ENCODE peak calls at places on chromosomes 4 and X, in eight cellular contexts. One of them, this sample, is unnamed.

GRCh38 chr4:183600189-183600685 is 58.7 kb downstream of the RWDD4 start:
- DNase-seq in CD8-positive, alpha-beta memory T cell: no peak
- DNase-seq in RWPE1: no peak
- DNase-seq in left lung: no peak
- DNase-seq in neural progenitor cell: peak
- DNase-seq in upper lobe of right lung: no peak
- DNase-seq in CD8-positive, alpha-beta T cell: no peak
- DNase-seq in cardiac muscle cell: no peak
- DNase-seq in this sample: no peak

GRCh38 chr4:57148831-57149230 is 38.6 kb upstream of the IGFBP7 start:
- DNase-seq in left lung: no peak
- DNase-seq in neural progenitor cell: no peak
- DNase-seq in CD8-positive, alpha-beta T cell: no peak
- DNase-seq in upper lobe of right lung: no peak
- DNase-seq in CD8-positive, alpha-beta memory T cell: no peak
- DNase-seq in RWPE1: peak
- DNase-seq in cardiac muscle cell: no peak
- DNase-seq in this sample: no peak

GRCh38 chr4:7402526-7402925 is 32.2 kb downstream of the PSAPL1 start:
- DNase-seq in upper lobe of right lung: no peak
- DNase-seq in cardiac muscle cell: no peak
- DNase-seq in left lung: peak
- DNase-seq in neural progenitor cell: no peak
- DNase-seq in CD8-positive, alpha-beta memory T cell: no peak
- DNase-seq in RWPE1: peak
- DNase-seq in CD8-positive, alpha-beta T cell: no peak
- DNase-seq in this sample: no peak

GRCh38 chr4:184647391-184648101 is 1.7 kb downstream of the CASP3 start:
- DNase-seq in CD8-positive, alpha-beta memory T cell: no peak
- DNase-seq in RWPE1: no peak
- DNase-seq in upper lobe of right lung: no peak
- DNase-seq in neural progenitor cell: no peak
- DNase-seq in left lung: no peak
- DNase-seq in cardiac muscle cell: no peak
- DNase-seq in CD8-positive, alpha-beta T cell: no peak
- DNase-seq in this sample: no peak

GRCh38 chr4:111494471-111494870 is 650.8 kb upstream of the FAM241A start:
- DNase-seq in CD8-positive, alpha-beta T cell: no peak
- DNase-seq in upper lobe of right lung: no peak
- DNase-seq in left lung: no peak
- DNase-seq in RWPE1: no peak
- DNase-seq in cardiac muscle cell: no peak
- DNase-seq in CD8-positive, alpha-beta memory T cell: no peak
- DNase-seq in neural progenitor cell: no peak
- DNase-seq in this sample: no peak

GRCh38 chrX:155767101-155767878 is 113.9 kb upstream of the VAMP7 start:
- DNase-seq in CD8-positive, alpha-beta memory T cell: no peak
- DNase-seq in left lung: peak
- DNase-seq in upper lobe of right lung: peak
- DNase-seq in neural progenitor cell: peak
- DNase-seq in RWPE1: peak
- DNase-seq in CD8-positive, alpha-beta T cell: peak
- DNase-seq in cardiac muscle cell: peak
- DNase-seq in this sample: peak

GRCh38 chrX:39480966-39481365 is 616.8 kb downstream of the BCOR start:
- DNase-seq in RWPE1: no peak
- DNase-seq in cardiac muscle cell: no peak
- DNase-seq in neural progenitor cell: no peak
- DNase-seq in upper lobe of right lung: no peak
- DNase-seq in left lung: no peak
- DNase-seq in CD8-positive, alpha-beta memory T cell: no peak
- DNase-seq in CD8-positive, alpha-beta T cell: no peak
- DNase-seq in this sample: no peak

GRCh38 chr4:79022529-79022928 is 83.3 kb upstream of the PAQR3 start:
- DNase-seq in CD8-positive, alpha-beta T cell: no peak
- DNase-seq in cardiac muscle cell: no peak
- DNase-seq in upper lobe of right lung: peak
- DNase-seq in neural progenitor cell: no peak
- DNase-seq in left lung: no peak
- DNase-seq in RWPE1: no peak
- DNase-seq in CD8-positive, alpha-beta memory T cell: no peak
- DNase-seq in this sample: no peak

GRCh38 chr4:169677150-169677732 is 56.9 kb downstream of the CLCN3 start:
- DNase-seq in neural progenitor cell: no peak
- DNase-seq in CD8-positive, alpha-beta memory T cell: no peak
- DNase-seq in RWPE1: no peak
- DNase-seq in CD8-positive, alpha-beta T cell: no peak
- DNase-seq in left lung: no peak
- DNase-seq in cardiac muscle cell: no peak
- DNase-seq in upper lobe of right lung: no peak
- DNase-seq in this sample: no peak

GRCh38 chr4:132530846-132531245 is 618.2 kb upstream of the PCDH10 start:
- DNase-seq in cardiac muscle cell: no peak
- DNase-seq in neural progenitor cell: no peak
- DNase-seq in upper lobe of right lung: no peak
- DNase-seq in left lung: no peak
- DNase-seq in RWPE1: no peak
- DNase-seq in CD8-positive, alpha-beta T cell: no peak
- DNase-seq in CD8-positive, alpha-beta memory T cell: no peak
- DNase-seq in this sample: no peak

GRCh38 chr4:7823416-7823824 is 116.2 kb downstream of the AFAP1 start:
- DNase-seq in left lung: no peak
- DNase-seq in CD8-positive, alpha-beta memory T cell: no peak
- DNase-seq in RWPE1: no peak
- DNase-seq in upper lobe of right lung: no peak
- DNase-seq in cardiac muscle cell: no peak
- DNase-seq in neural progenitor cell: no peak
- DNase-seq in CD8-positive, alpha-beta T cell: no peak
- DNase-seq in this sample: no peak

DNA sequence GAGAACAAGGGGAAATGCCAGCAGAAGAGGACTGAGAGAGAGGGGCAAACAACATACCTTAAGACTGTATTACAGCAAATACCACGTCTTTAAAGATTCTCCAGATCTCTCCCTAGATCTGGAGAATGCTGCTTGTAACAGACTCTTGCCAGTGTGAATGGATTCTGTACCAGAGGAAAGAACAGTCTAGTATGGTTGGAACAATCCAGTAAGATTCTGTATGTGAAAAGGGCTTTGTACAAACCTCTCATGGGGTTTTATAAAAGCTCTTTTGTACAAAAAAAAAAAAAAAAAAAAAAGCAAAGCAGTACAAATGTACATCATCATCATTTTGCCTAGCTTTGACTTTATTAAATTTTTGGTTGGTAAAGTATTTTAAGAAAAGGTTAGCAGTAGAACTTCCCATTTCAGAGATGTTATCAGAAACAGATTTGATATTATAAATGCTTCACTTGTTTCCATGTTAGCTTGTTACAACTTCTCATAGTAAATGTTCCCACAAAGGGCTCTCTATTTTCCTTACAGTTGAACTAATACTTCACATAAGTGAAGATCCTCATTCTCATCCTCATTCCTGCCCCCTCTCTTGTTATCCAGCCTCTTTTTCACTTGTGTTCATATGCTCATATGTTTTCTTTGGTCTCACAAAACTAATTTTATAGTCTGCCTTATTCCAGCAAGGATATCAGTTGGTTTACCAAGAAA is 144.2 kb downstream of the EDA start:
- DNase-seq in CD8-positive, alpha-beta T cell: no peak
- DNase-seq in RWPE1: no peak
- DNase-seq in neural progenitor cell: no peak
- DNase-seq in upper lobe of right lung: no peak
- DNase-seq in CD8-positive, alpha-beta memory T cell: no peak
- DNase-seq in left lung: no peak
- DNase-seq in cardiac muscle cell: no peak
- DNase-seq in this sample: no peak
- H3K27ac ChIP-seq in CD8-positive, alpha-beta T cell: no peak
- H3K27ac ChIP-seq in RWPE1: no peak
- H3K27ac ChIP-seq in neural progenitor cell: no peak
- H3K27ac ChIP-seq in upper lobe of right lung: no peak
- H3K27ac ChIP-seq in CD8-positive, alpha-beta memory T cell: no peak
- H3K27ac ChIP-seq in left lung: no peak
- H3K27ac ChIP-seq in cardiac muscle cell: no peak
- H3K27ac ChIP-seq in this sample: no peak

DNA sequence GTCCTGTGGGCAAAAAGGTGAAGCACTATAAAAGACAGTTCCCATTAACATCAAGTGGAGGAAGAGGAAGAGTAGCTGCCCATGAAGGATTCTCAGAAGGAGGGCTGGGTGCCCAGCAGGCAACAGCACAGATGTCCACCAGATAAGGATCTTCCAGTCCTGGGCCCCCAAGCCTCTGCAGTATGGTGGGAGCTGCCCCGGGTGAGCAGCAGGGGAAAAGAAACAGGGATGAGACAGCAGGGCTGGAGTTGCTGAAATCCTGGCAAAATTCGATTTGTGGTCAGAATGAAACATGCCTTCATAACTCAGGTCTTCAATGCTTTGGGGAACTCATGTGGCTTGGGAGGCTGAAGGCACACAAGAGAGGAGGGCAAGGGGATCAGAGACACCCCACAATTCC is 94.6 kb downstream of the RASL11B start:
- DNase-seq in CD8-positive, alpha-beta T cell: no peak
- DNase-seq in neural progenitor cell: no peak
- DNase-seq in left lung: no peak
- DNase-seq in cardiac muscle cell: no peak
- DNase-seq in RWPE1: no peak
- DNase-seq in upper lobe of right lung: no peak
- DNase-seq in CD8-positive, alpha-beta memory T cell: no peak
- DNase-seq in this sample: no peak
- H3K27ac ChIP-seq in CD8-positive, alpha-beta T cell: no peak
- H3K27ac ChIP-seq in neural progenitor cell: no peak
- H3K27ac ChIP-seq in left lung: no peak
- H3K27ac ChIP-seq in cardiac muscle cell: peak
- H3K27ac ChIP-seq in RWPE1: no peak
- H3K27ac ChIP-seq in upper lobe of right lung: no peak
- H3K27ac ChIP-seq in CD8-positive, alpha-beta memory T cell: no peak
- H3K27ac ChIP-seq in this sample: no peak

GRCh38 chr4:1212546-1213335 is 36.2 kb downstream of the CTBP1 start:
- DNase-seq in CD8-positive, alpha-beta T cell: no peak
- DNase-seq in RWPE1: no peak
- DNase-seq in cardiac muscle cell: no peak
- DNase-seq in CD8-positive, alpha-beta memory T cell: no peak
- DNase-seq in neural progenitor cell: no peak
- DNase-seq in left lung: no peak
- DNase-seq in upper lobe of right lung: no peak
- DNase-seq in this sample: no peak
- H3K27ac ChIP-seq in CD8-positive, alpha-beta T cell: no peak
- H3K27ac ChIP-seq in RWPE1: peak
- H3K27ac ChIP-seq in cardiac muscle cell: no peak
- H3K27ac ChIP-seq in CD8-positive, alpha-beta memory T cell: no peak
- H3K27ac ChIP-seq in neural progenitor cell: no peak
- H3K27ac ChIP-seq in left lung: peak
- H3K27ac ChIP-seq in upper lobe of right lung: peak
- H3K27ac ChIP-seq in this sample: no peak

GRCh38 chr4:128635939-128636551 is 173.5 kb upstream of the JADE1 start:
- DNase-seq in CD8-positive, alpha-beta memory T cell: no peak
- DNase-seq in CD8-positive, alpha-beta T cell: no peak
- DNase-seq in neural progenitor cell: peak
- DNase-seq in left lung: no peak
- DNase-seq in cardiac muscle cell: peak
- DNase-seq in upper lobe of right lung: no peak
- DNase-seq in RWPE1: no peak
- DNase-seq in this sample: no peak
- H3K27ac ChIP-seq in CD8-positive, alpha-beta memory T cell: no peak
- H3K27ac ChIP-seq in CD8-positive, alpha-beta T cell: no peak
- H3K27ac ChIP-seq in neural progenitor cell: peak
- H3K27ac ChIP-seq in left lung: peak
- H3K27ac ChIP-seq in cardiac muscle cell: peak
- H3K27ac ChIP-seq in upper lobe of right lung: no peak
- H3K27ac ChIP-seq in RWPE1: no peak
- H3K27ac ChIP-seq in this sample: no peak

This sample was measured in effector memory CD4-positive, alpha-beta T cell.